ENCODE peak calls at places on chromosomes 2 and 18, in ten cellular contexts. One of them, this sample, is unnamed.

GRCh38 chr2:8976419-8976818 is 27.1 kb downstream of the MBOAT2 start:
- DNase-seq in T-helper 1 cell: no peak
- DNase-seq in stimulated activated CD4-positive, alpha-beta T cell treated with anti-CD3 and anti-CD28 coated beads, Interleukin-4, amount 100 ng/mL, for 48 hours: no peak
- DNase-seq in fibroblast of mammary gland: no peak
- DNase-seq in K562: no peak
- DNase-seq in CD8-positive, alpha-beta T cell: no peak
- DNase-seq in activated CD8-positive, alpha-beta memory T cell treated with anti-CD3 and anti-CD28 coated beads for 24 hours: no peak
- DNase-seq in sciatic nerve: no peak
- DNase-seq in activated naive CD4-positive, alpha-beta T cell treated with Interleukin-2 at 50 U/mL for 16 hours: no peak
- DNase-seq in stimulated activated naive CD8-positive, alpha-beta T cell treated with anti-CD3 and anti-CD28 coated beads, Interleukin-15, Interleukin-2, amounts not matched to agents 100 U/mL and 50 U/mL, for 24 hours: no peak
- DNase-seq in this sample: no peak

GRCh38 chr2:10254373-10255188 is 48.1 kb upstream of the HPCAL1 start:
- DNase-seq in T-helper 1 cell: peak
- DNase-seq in stimulated activated CD4-positive, alpha-beta T cell treated with anti-CD3 and anti-CD28 coated beads, Interleukin-4, amount 100 ng/mL, for 48 hours: no peak
- DNase-seq in fibroblast of mammary gland: peak
- DNase-seq in K562: peak
- DNase-seq in CD8-positive, alpha-beta T cell: peak
- DNase-seq in activated CD8-positive, alpha-beta memory T cell treated with anti-CD3 and anti-CD28 coated beads for 24 hours: no peak
- DNase-seq in sciatic nerve: peak
- DNase-seq in activated naive CD4-positive, alpha-beta T cell treated with Interleukin-2 at 50 U/mL for 16 hours: no peak
- DNase-seq in stimulated activated naive CD8-positive, alpha-beta T cell treated with anti-CD3 and anti-CD28 coated beads, Interleukin-15, Interleukin-2, amounts not matched to agents 100 U/mL and 50 U/mL, for 24 hours: no peak
- DNase-seq in this sample: no peak

GRCh38 chr2:222627764-222628163 is 28.1 kb downstream of the FARSB start:
- DNase-seq in T-helper 1 cell: no peak
- DNase-seq in stimulated activated CD4-positive, alpha-beta T cell treated with anti-CD3 and anti-CD28 coated beads, Interleukin-4, amount 100 ng/mL, for 48 hours: no peak
- DNase-seq in fibroblast of mammary gland: peak
- DNase-seq in K562: no peak
- DNase-seq in CD8-positive, alpha-beta T cell: no peak
- DNase-seq in activated CD8-positive, alpha-beta memory T cell treated with anti-CD3 and anti-CD28 coated beads for 24 hours: no peak
- DNase-seq in sciatic nerve: no peak
- DNase-seq in activated naive CD4-positive, alpha-beta T cell treated with Interleukin-2 at 50 U/mL for 16 hours: no peak
- DNase-seq in stimulated activated naive CD8-positive, alpha-beta T cell treated with anti-CD3 and anti-CD28 coated beads, Interleukin-15, Interleukin-2, amounts not matched to agents 100 U/mL and 50 U/mL, for 24 hours: no peak
- DNase-seq in this sample: no peak

GRCh38 chr2:2940702-2941655 is 436.6 kb downstream of the EIPR1 start:
- DNase-seq in T-helper 1 cell: no peak
- DNase-seq in stimulated activated CD4-positive, alpha-beta T cell treated with anti-CD3 and anti-CD28 coated beads, Interleukin-4, amount 100 ng/mL, for 48 hours: no peak
- DNase-seq in fibroblast of mammary gland: no peak
- DNase-seq in K562: no peak
- DNase-seq in CD8-positive, alpha-beta T cell: no peak
- DNase-seq in activated CD8-positive, alpha-beta memory T cell treated with anti-CD3 and anti-CD28 coated beads for 24 hours: no peak
- DNase-seq in sciatic nerve: no peak
- DNase-seq in activated naive CD4-positive, alpha-beta T cell treated with Interleukin-2 at 50 U/mL for 16 hours: no peak
- DNase-seq in stimulated activated naive CD8-positive, alpha-beta T cell treated with anti-CD3 and anti-CD28 coated beads, Interleukin-15, Interleukin-2, amounts not matched to agents 100 U/mL and 50 U/mL, for 24 hours: no peak
- DNase-seq in this sample: no peak

GRCh38 chr2:238846503-238847431 is 1.1 kb upstream of the TWIST2 start:
- DNase-seq in T-helper 1 cell: no peak
- DNase-seq in stimulated activated CD4-positive, alpha-beta T cell treated with anti-CD3 and anti-CD28 coated beads, Interleukin-4, amount 100 ng/mL, for 48 hours: no peak
- DNase-seq in fibroblast of mammary gland: no peak
- DNase-seq in K562: no peak
- DNase-seq in CD8-positive, alpha-beta T cell: no peak
- DNase-seq in activated CD8-positive, alpha-beta memory T cell treated with anti-CD3 and anti-CD28 coated beads for 24 hours: no peak
- DNase-seq in sciatic nerve: no peak
- DNase-seq in activated naive CD4-positive, alpha-beta T cell treated with Interleukin-2 at 50 U/mL for 16 hours: no peak
- DNase-seq in stimulated activated naive CD8-positive, alpha-beta T cell treated with anti-CD3 and anti-CD28 coated beads, Interleukin-15, Interleukin-2, amounts not matched to agents 100 U/mL and 50 U/mL, for 24 hours: no peak
- DNase-seq in this sample: no peak

GRCh38 chr2:16256601-16257000 is 316.3 kb downstream of the MYCN start:
- DNase-seq in T-helper 1 cell: no peak
- DNase-seq in stimulated activated CD4-positive, alpha-beta T cell treated with anti-CD3 and anti-CD28 coated beads, Interleukin-4, amount 100 ng/mL, for 48 hours: no peak
- DNase-seq in fibroblast of mammary gland: no peak
- DNase-seq in K562: no peak
- DNase-seq in CD8-positive, alpha-beta T cell: no peak
- DNase-seq in activated CD8-positive, alpha-beta memory T cell treated with anti-CD3 and anti-CD28 coated beads for 24 hours: no peak
- DNase-seq in sciatic nerve: no peak
- DNase-seq in activated naive CD4-positive, alpha-beta T cell treated with Interleukin-2 at 50 U/mL for 16 hours: no peak
- DNase-seq in stimulated activated naive CD8-positive, alpha-beta T cell treated with anti-CD3 and anti-CD28 coated beads, Interleukin-15, Interleukin-2, amounts not matched to agents 100 U/mL and 50 U/mL, for 24 hours: no peak
- DNase-seq in this sample: no peak

GRCh38 chr18:28161608-28162599 is 15.0 kb downstream of the CDH2 start:
- DNase-seq in T-helper 1 cell: no peak
- DNase-seq in stimulated activated CD4-positive, alpha-beta T cell treated with anti-CD3 and anti-CD28 coated beads, Interleukin-4, amount 100 ng/mL, for 48 hours: no peak
- DNase-seq in fibroblast of mammary gland: peak
- DNase-seq in K562: no peak
- DNase-seq in CD8-positive, alpha-beta T cell: no peak
- DNase-seq in activated CD8-positive, alpha-beta memory T cell treated with anti-CD3 and anti-CD28 coated beads for 24 hours: no peak
- DNase-seq in sciatic nerve: no peak
- DNase-seq in activated naive CD4-positive, alpha-beta T cell treated with Interleukin-2 at 50 U/mL for 16 hours: no peak
- DNase-seq in stimulated activated naive CD8-positive, alpha-beta T cell treated with anti-CD3 and anti-CD28 coated beads, Interleukin-15, Interleukin-2, amounts not matched to agents 100 U/mL and 50 U/mL, for 24 hours: no peak
- DNase-seq in this sample: no peak

GRCh38 chr2:218733615-218734021 is 23.0 kb downstream of the TTLL4 start:
- DNase-seq in T-helper 1 cell: no peak
- DNase-seq in stimulated activated CD4-positive, alpha-beta T cell treated with anti-CD3 and anti-CD28 coated beads, Interleukin-4, amount 100 ng/mL, for 48 hours: peak
- DNase-seq in fibroblast of mammary gland: peak
- DNase-seq in K562: no peak
- DNase-seq in CD8-positive, alpha-beta T cell: no peak
- DNase-seq in activated CD8-positive, alpha-beta memory T cell treated with anti-CD3 and anti-CD28 coated beads for 24 hours: no peak
- DNase-seq in sciatic nerve: no peak
- DNase-seq in activated naive CD4-positive, alpha-beta T cell treated with Interleukin-2 at 50 U/mL for 16 hours: peak
- DNase-seq in stimulated activated naive CD8-positive, alpha-beta T cell treated with anti-CD3 and anti-CD28 coated beads, Interleukin-15, Interleukin-2, amounts not matched to agents 100 U/mL and 50 U/mL, for 24 hours: peak
- DNase-seq in this sample: peak

GRCh38 chr18:61998957-61999356 is 106.2 kb upstream of the RNF152 start:
- DNase-seq in T-helper 1 cell: no peak
- DNase-seq in stimulated activated CD4-positive, alpha-beta T cell treated with anti-CD3 and anti-CD28 coated beads, Interleukin-4, amount 100 ng/mL, for 48 hours: no peak
- DNase-seq in fibroblast of mammary gland: peak
- DNase-seq in K562: no peak
- DNase-seq in CD8-positive, alpha-beta T cell: no peak
- DNase-seq in activated CD8-positive, alpha-beta memory T cell treated with anti-CD3 and anti-CD28 coated beads for 24 hours: no peak
- DNase-seq in sciatic nerve: no peak
- DNase-seq in activated naive CD4-positive, alpha-beta T cell treated with Interleukin-2 at 50 U/mL for 16 hours: no peak
- DNase-seq in stimulated activated naive CD8-positive, alpha-beta T cell treated with anti-CD3 and anti-CD28 coated beads, Interleukin-15, Interleukin-2, amounts not matched to agents 100 U/mL and 50 U/mL, for 24 hours: no peak
- DNase-seq in this sample: no peak

GRCh38 chr2:32688511-32688910 is 60.7 kb downstream of the TTC27 start:
- DNase-seq in T-helper 1 cell: no peak
- DNase-seq in stimulated activated CD4-positive, alpha-beta T cell treated with anti-CD3 and anti-CD28 coated beads, Interleukin-4, amount 100 ng/mL, for 48 hours: no peak
- DNase-seq in fibroblast of mammary gland: peak
- DNase-seq in K562: no peak
- DNase-seq in CD8-positive, alpha-beta T cell: no peak
- DNase-seq in activated CD8-positive, alpha-beta memory T cell treated with anti-CD3 and anti-CD28 coated beads for 24 hours: no peak
- DNase-seq in sciatic nerve: no peak
- DNase-seq in activated naive CD4-positive, alpha-beta T cell treated with Interleukin-2 at 50 U/mL for 16 hours: no peak
- DNase-seq in stimulated activated naive CD8-positive, alpha-beta T cell treated with anti-CD3 and anti-CD28 coated beads, Interleukin-15, Interleukin-2, amounts not matched to agents 100 U/mL and 50 U/mL, for 24 hours: no peak
- DNase-seq in this sample: no peak

GRCh38 chr2:30625600-30626208 is 178.7 kb downstream of the LCLAT1 start:
- DNase-seq in T-helper 1 cell: no peak
- DNase-seq in stimulated activated CD4-positive, alpha-beta T cell treated with anti-CD3 and anti-CD28 coated beads, Interleukin-4, amount 100 ng/mL, for 48 hours: no peak
- DNase-seq in fibroblast of mammary gland: no peak
- DNase-seq in K562: no peak
- DNase-seq in CD8-positive, alpha-beta T cell: no peak
- DNase-seq in activated CD8-positive, alpha-beta memory T cell treated with anti-CD3 and anti-CD28 coated beads for 24 hours: no peak
- DNase-seq in sciatic nerve: no peak
- DNase-seq in activated naive CD4-positive, alpha-beta T cell treated with Interleukin-2 at 50 U/mL for 16 hours: no peak
- DNase-seq in stimulated activated naive CD8-positive, alpha-beta T cell treated with anti-CD3 and anti-CD28 coated beads, Interleukin-15, Interleukin-2, amounts not matched to agents 100 U/mL and 50 U/mL, for 24 hours: no peak
- DNase-seq in this sample: no peak

GRCh38 chr2:159225025-159226016 is 61.2 kb downstream of the WDSUB1 start:
- DNase-seq in T-helper 1 cell: no peak
- DNase-seq in stimulated activated CD4-positive, alpha-beta T cell treated with anti-CD3 and anti-CD28 coated beads, Interleukin-4, amount 100 ng/mL, for 48 hours: no peak
- DNase-seq in fibroblast of mammary gland: no peak
- DNase-seq in K562: no peak
- DNase-seq in CD8-positive, alpha-beta T cell: no peak
- DNase-seq in activated CD8-positive, alpha-beta memory T cell treated with anti-CD3 and anti-CD28 coated beads for 24 hours: peak
- DNase-seq in sciatic nerve: no peak
- DNase-seq in activated naive CD4-positive, alpha-beta T cell treated with Interleukin-2 at 50 U/mL for 16 hours: no peak
- DNase-seq in stimulated activated naive CD8-positive, alpha-beta T cell treated with anti-CD3 and anti-CD28 coated beads, Interleukin-15, Interleukin-2, amounts not matched to agents 100 U/mL and 50 U/mL, for 24 hours: no peak
- DNase-seq in this sample: no peak

GRCh38 chr2:215537621-215538020 is 101.8 kb upstream of the FN1 start:
- DNase-seq in T-helper 1 cell: no peak
- DNase-seq in stimulated activated CD4-positive, alpha-beta T cell treated with anti-CD3 and anti-CD28 coated beads, Interleukin-4, amount 100 ng/mL, for 48 hours: no peak
- DNase-seq in fibroblast of mammary gland: peak
- DNase-seq in K562: no peak
- DNase-seq in CD8-positive, alpha-beta T cell: no peak
- DNase-seq in activated CD8-positive, alpha-beta memory T cell treated with anti-CD3 and anti-CD28 coated beads for 24 hours: no peak
- DNase-seq in sciatic nerve: no peak
- DNase-seq in activated naive CD4-positive, alpha-beta T cell treated with Interleukin-2 at 50 U/mL for 16 hours: no peak
- DNase-seq in stimulated activated naive CD8-positive, alpha-beta T cell treated with anti-CD3 and anti-CD28 coated beads, Interleukin-15, Interleukin-2, amounts not matched to agents 100 U/mL and 50 U/mL, for 24 hours: no peak
- DNase-seq in this sample: no peak

GRCh38 chr18:8493141-8493540 is 116.1 kb upstream of the RAB12 start:
- DNase-seq in T-helper 1 cell: no peak
- DNase-seq in stimulated activated CD4-positive, alpha-beta T cell treated with anti-CD3 and anti-CD28 coated beads, Interleukin-4, amount 100 ng/mL, for 48 hours: no peak
- DNase-seq in fibroblast of mammary gland: no peak
- DNase-seq in K562: no peak
- DNase-seq in CD8-positive, alpha-beta T cell: no peak
- DNase-seq in activated CD8-positive, alpha-beta memory T cell treated with anti-CD3 and anti-CD28 coated beads for 24 hours: peak
- DNase-seq in sciatic nerve: no peak
- DNase-seq in activated naive CD4-positive, alpha-beta T cell treated with Interleukin-2 at 50 U/mL for 16 hours: no peak
- DNase-seq in stimulated activated naive CD8-positive, alpha-beta T cell treated with anti-CD3 and anti-CD28 coated beads, Interleukin-15, Interleukin-2, amounts not matched to agents 100 U/mL and 50 U/mL, for 24 hours: no peak
- DNase-seq in this sample: no peak

GRCh38 chr2:237149425-237149824 is 63.7 kb downstream of the COPS8 start:
- DNase-seq in T-helper 1 cell: no peak
- DNase-seq in stimulated activated CD4-positive, alpha-beta T cell treated with anti-CD3 and anti-CD28 coated beads, Interleukin-4, amount 100 ng/mL, for 48 hours: peak
- DNase-seq in fibroblast of mammary gland: peak
- DNase-seq in K562: no peak
- DNase-seq in CD8-positive, alpha-beta T cell: no peak
- DNase-seq in activated CD8-positive, alpha-beta memory T cell treated with anti-CD3 and anti-CD28 coated beads for 24 hours: no peak
- DNase-seq in sciatic nerve: no peak
- DNase-seq in activated naive CD4-positive, alpha-beta T cell treated with Interleukin-2 at 50 U/mL for 16 hours: peak
- DNase-seq in stimulated activated naive CD8-positive, alpha-beta T cell treated with anti-CD3 and anti-CD28 coated beads, Interleukin-15, Interleukin-2, amounts not matched to agents 100 U/mL and 50 U/mL, for 24 hours: peak
- DNase-seq in this sample: no peak

This sample was measured in GM13976.